ENCODE peak calls at places on chromosomes 3 and 15, in four cellular contexts. L is activated T-helper 1 cell treated with anti-CD3 and anti-CD28 coated beads, Interleukin-12 subunit alpha, Interleukin-12 subunit beta, Interleukin-2, Interleukin-4 antibody, amounts not matched to agents 30 ng/mL and 10 ng/mL and 1 ng/mL, durations not matched to agents 14 hours and 24 hours and 36 hours; Z is AG09319; S is foreskin fibroblast. G is an unnamed sample.

GRCh38 chr3:100041328-100041749 is 73.0 kb downstream of the FILIP1L start:
- DNase-seq in L (no peak), Z (peak), S (peak), G (peak)

GRCh38 chr3:23112491-23112890 is 90.6 kb upstream of the UBE2E2 start:
- DNase-seq in L (no peak), Z (no peak), S (no peak), G (no peak)

GRCh38 chr3:129593230-129593594 is 13.3 kb downstream of the PLXND1 start:
- DNase-seq in L (no peak), Z (no peak), S (no peak), G (no peak)

GRCh38 chr3:37491343-37491742 is 317.0 kb upstream of the LRRFIP2 start:
- DNase-seq in L (no peak), Z (no peak), S (no peak), G (no peak)

GRCh38 chr3:104909721-104910120 is 457.0 kb upstream of the ALCAM start:
- DNase-seq in L (no peak), Z (no peak), S (no peak), G (no peak)

GRCh38 chr3:19029837-19030835 is 118.2 kb upstream of the KCNH8 start:
- DNase-seq in L (no peak), Z (no peak), S (no peak), G (no peak)

GRCh38 chr3:4614070-4614469 is 120.9 kb downstream of the ITPR1 start:
- DNase-seq in L (no peak), Z (no peak), S (no peak), G (no peak)

GRCh38 chr3:62134061-62134496 is 239.3 kb downstream of the FEZF2 start:
- DNase-seq in L (no peak), Z (no peak), S (peak), G (no peak)

GRCh38 chr15:47196057-47196456 is 521.2 kb upstream of the SEMA6D start:
- DNase-seq in L (peak), Z (peak), S (peak), G (peak)

GRCh38 chr3:175948041-175948440 is 1088.9 kb downstream of the NAALADL2 start:
- DNase-seq in L (no peak), Z (no peak), S (no peak), G (no peak)

GRCh38 chr3:94225176-94225742 is 162.4 kb downstream of the NSUN3 start:
- DNase-seq in L (no peak), Z (no peak), S (peak), G (no peak)

G was measured in GM04503.